ENCODE peak calls at places on chromosomes 1 and 21, in six cellular contexts. One of them, this sample, is unnamed. For H3K27me3, the result is how much of the 10 kb centered on the place peaks cover.

GRCh38 chr21:45410151-45410864 is 5.3 kb downstream of the COL18A1 start:
- DNase-seq in GM23248: no peak
- DNase-seq in hepatocyte: no peak
- DNase-seq in fibroblast of lung: no peak
- DNase-seq in PC-3: no peak
- DNase-seq in astrocyte: no peak
- DNase-seq in this sample: no peak

GRCh38 chr1:77925536-77925935 is 37.1 kb downstream of the NEXN start:
- DNase-seq in GM23248: peak
- DNase-seq in hepatocyte: no peak
- DNase-seq in fibroblast of lung: peak
- DNase-seq in PC-3: no peak
- DNase-seq in astrocyte: peak
- DNase-seq in this sample: no peak

GRCh38 chr1:47725732-47726495 is 271.3 kb downstream of the TRABD2B start:
- DNase-seq in GM23248: peak
- DNase-seq in hepatocyte: peak
- DNase-seq in fibroblast of lung: peak
- DNase-seq in PC-3: peak
- DNase-seq in astrocyte: peak
- DNase-seq in this sample: peak

GRCh38 chr1:221794079-221794670 is 52.3 kb upstream of the DUSP10 start:
- DNase-seq in GM23248: peak
- DNase-seq in hepatocyte: no peak
- DNase-seq in fibroblast of lung: peak
- DNase-seq in PC-3: no peak
- DNase-seq in astrocyte: peak
- DNase-seq in this sample: no peak

GRCh38 chr1:54275349-54275748 is 75.4 kb downstream of the MRPL37 start:
- DNase-seq in GM23248: peak
- DNase-seq in hepatocyte: no peak
- DNase-seq in fibroblast of lung: peak
- DNase-seq in PC-3: peak
- DNase-seq in astrocyte: peak
- DNase-seq in this sample: no peak

GRCh38 chr1:89607888-89608626 is 24.9 kb upstream of the LRRC8C start:
- DNase-seq in GM23248: peak
- DNase-seq in hepatocyte: no peak
- DNase-seq in fibroblast of lung: peak
- DNase-seq in PC-3: no peak
- DNase-seq in astrocyte: peak
- DNase-seq in this sample: no peak

GRCh38 chr1:41891403-41891896 is 27.3 kb downstream of the HIVEP3 start:
- DNase-seq in GM23248: peak
- DNase-seq in hepatocyte: no peak
- DNase-seq in fibroblast of lung: peak
- DNase-seq in PC-3: no peak
- DNase-seq in astrocyte: no peak
- DNase-seq in this sample: peak

GRCh38 chr1:79848316-79848715 is 841.8 kb upstream of the ADGRL4 start:
- DNase-seq in GM23248: no peak
- DNase-seq in hepatocyte: no peak
- DNase-seq in fibroblast of lung: no peak
- DNase-seq in PC-3: peak
- DNase-seq in astrocyte: no peak
- DNase-seq in this sample: no peak

GRCh38 chr1:236394905-236395779 is 1.1 kb downstream of the EDARADD start:
- DNase-seq in GM23248: peak
- DNase-seq in hepatocyte: peak
- DNase-seq in fibroblast of lung: peak
- DNase-seq in PC-3: peak
- DNase-seq in astrocyte: peak
- DNase-seq in this sample: peak

GRCh38 chr21:31136891-31137290 is 98.6 kb upstream of the KRTAP19-8 start:
- DNase-seq in GM23248: peak
- DNase-seq in hepatocyte: peak
- DNase-seq in fibroblast of lung: peak
- DNase-seq in PC-3: no peak
- DNase-seq in astrocyte: peak
- DNase-seq in this sample: no peak

GRCh38 chr1:24126023-24126671 is 14.2 kb upstream of the MYOM3 start:
- DNase-seq in GM23248: peak
- DNase-seq in hepatocyte: no peak
- DNase-seq in fibroblast of lung: no peak
- DNase-seq in PC-3: no peak
- DNase-seq in astrocyte: no peak
- DNase-seq in this sample: no peak

GRCh38 chr1:4603317-4604110 is 50.9 kb upstream of the AJAP1 start:
- DNase-seq in GM23248: no peak
- DNase-seq in hepatocyte: no peak
- DNase-seq in fibroblast of lung: no peak
- DNase-seq in PC-3: peak
- DNase-seq in astrocyte: no peak
- DNase-seq in this sample: no peak

GRCh38 chr1:228902781-228903572 is 167.7 kb downstream of the RHOU start:
- DNase-seq in GM23248: peak
- DNase-seq in hepatocyte: peak
- DNase-seq in fibroblast of lung: peak
- DNase-seq in PC-3: peak
- DNase-seq in astrocyte: peak
- DNase-seq in this sample: no peak

GRCh38 chr1:2312589-2313301 is 78.6 kb downstream of the MORN1 start:
- DNase-seq in GM23248: peak
- DNase-seq in hepatocyte: no peak
- DNase-seq in fibroblast of lung: no peak
- DNase-seq in PC-3: no peak
- DNase-seq in astrocyte: no peak
- DNase-seq in this sample: no peak

GRCh38 chr1:236526079-236526478 is 2.3 kb downstream of the LGALS8 start:
- DNase-seq in GM23248: no peak
- DNase-seq in hepatocyte: no peak
- DNase-seq in fibroblast of lung: no peak
- DNase-seq in PC-3: no peak
- DNase-seq in astrocyte: no peak
- DNase-seq in this sample: no peak

GRCh38 chr1:29708381-29708780 is 472.1 kb downstream of the PTPRU start:
- DNase-seq in GM23248: peak
- DNase-seq in hepatocyte: no peak
- DNase-seq in fibroblast of lung: no peak
- DNase-seq in PC-3: peak
- DNase-seq in astrocyte: no peak
- DNase-seq in this sample: no peak

GRCh38 chr1:92118826-92119225 is 38.7 kb downstream of the BTBD8 start:
- DNase-seq in GM23248: peak
- DNase-seq in hepatocyte: no peak
- DNase-seq in fibroblast of lung: no peak
- DNase-seq in PC-3: peak
- DNase-seq in astrocyte: peak
- DNase-seq in this sample: no peak

GRCh38 chr21:28337319-28337718 is 655.4 kb downstream of the LTN1 start:
- DNase-seq in GM23248: peak
- DNase-seq in hepatocyte: peak
- DNase-seq in fibroblast of lung: peak
- DNase-seq in PC-3: peak
- DNase-seq in astrocyte: peak
- DNase-seq in this sample: peak

GRCh38 chr1:160888926-160889325 is 3.9 kb upstream of the ITLN1 start:
- DNase-seq in GM23248: no peak
- DNase-seq in hepatocyte: no peak
- DNase-seq in fibroblast of lung: no peak
- DNase-seq in PC-3: peak
- DNase-seq in astrocyte: no peak
- DNase-seq in this sample: no peak

GRCh38 chr1:91549041-91549735 is 48.5 kb downstream of the CDC7 start:
- DNase-seq in GM23248: no peak
- DNase-seq in hepatocyte: no peak
- DNase-seq in fibroblast of lung: no peak
- DNase-seq in PC-3: no peak
- DNase-seq in astrocyte: no peak
- DNase-seq in this sample: no peak

GRCh38 chr1:207309775-207310273 is 11.7 kb upstream of the CD55 start:
- DNase-seq in GM23248: peak
- DNase-seq in hepatocyte: peak
- DNase-seq in fibroblast of lung: peak
- DNase-seq in PC-3: peak
- DNase-seq in astrocyte: peak
- DNase-seq in this sample: no peak

GRCh38 chr1:201213926-201214325 is 23.3 kb downstream of the IGFN1 start:
- DNase-seq in GM23248: no peak
- DNase-seq in hepatocyte: no peak
- DNase-seq in fibroblast of lung: no peak
- DNase-seq in PC-3: no peak
- DNase-seq in astrocyte: no peak
- DNase-seq in this sample: no peak

GRCh38 chr1:230009611-230010313 is 57.3 kb upstream of the GALNT2 start:
- DNase-seq in GM23248: no peak
- DNase-seq in hepatocyte: no peak
- DNase-seq in fibroblast of lung: no peak
- DNase-seq in PC-3: no peak
- DNase-seq in astrocyte: no peak
- DNase-seq in this sample: no peak

GRCh38 chr1:113652773-113653172 is 106.5 kb downstream of the PHTF1 start:
- DNase-seq in GM23248: peak
- DNase-seq in hepatocyte: no peak
- DNase-seq in fibroblast of lung: no peak
- DNase-seq in PC-3: peak
- DNase-seq in astrocyte: no peak
- DNase-seq in this sample: no peak

GRCh38 chr1:50271968-50272578 is 151.2 kb downstream of the DMRTA2 start:
- DNase-seq in GM23248: peak
- DNase-seq in hepatocyte: peak
- DNase-seq in fibroblast of lung: no peak
- DNase-seq in PC-3: peak
- DNase-seq in astrocyte: no peak
- DNase-seq in this sample: peak

GRCh38 chr1:245085508-245086095 is 69.2 kb upstream of the KIF26B start:
- DNase-seq in GM23248: peak
- DNase-seq in hepatocyte: peak
- DNase-seq in fibroblast of lung: peak
- DNase-seq in PC-3: peak
- DNase-seq in astrocyte: peak
- DNase-seq in this sample: no peak

GRCh38 chr1:112359961-112360767 is 35.9 kb upstream of the CTTNBP2NL start:
- DNase-seq in GM23248: peak
- DNase-seq in hepatocyte: peak
- DNase-seq in fibroblast of lung: peak
- DNase-seq in PC-3: no peak
- DNase-seq in astrocyte: peak
- DNase-seq in this sample: peak
- H3K4me3 ChIP-seq in GM23248: peak
- H3K4me3 ChIP-seq in hepatocyte: no peak
- H3K4me3 ChIP-seq in fibroblast of lung: peak
- H3K4me3 ChIP-seq in PC-3: no peak
- H3K4me3 ChIP-seq in astrocyte: no peak
- H3K4me3 ChIP-seq in this sample: no peak

GRCh38 chr1:197911172-197911856 is 5.9 kb upstream of the LHX9 start:
- DNase-seq in GM23248: peak
- DNase-seq in hepatocyte: no peak
- DNase-seq in fibroblast of lung: no peak
- DNase-seq in PC-3: no peak
- DNase-seq in astrocyte: no peak
- DNase-seq in this sample: peak
- TF ChIP-seq EZH2 in GM23248: peak
- TF ChIP-seq EZH2 in hepatocyte: peak
- TF ChIP-seq EZH2 in fibroblast of lung: peak
- TF ChIP-seq EZH2 in PC-3: no peak
- TF ChIP-seq EZH2 in astrocyte: peak
- TF ChIP-seq EZH2 in this sample: peak

GRCh38 chr1:36322085-36322785 is 1.2 kb downstream of the EVA1B start:
- DNase-seq in GM23248: peak
- DNase-seq in hepatocyte: no peak
- DNase-seq in fibroblast of lung: peak
- DNase-seq in PC-3: no peak
- DNase-seq in astrocyte: no peak
- DNase-seq in this sample: peak

GRCh38 chr1:36321119-36321951 is 2.1 kb downstream of the EVA1B start:
- DNase-seq in GM23248: peak
- DNase-seq in hepatocyte: peak
- DNase-seq in fibroblast of lung: peak
- DNase-seq in PC-3: no peak
- DNase-seq in astrocyte: peak
- DNase-seq in this sample: peak

GRCh38 chr1:36320767-36321118 is 2.7 kb downstream of the EVA1B start:
- DNase-seq in GM23248: no peak
- DNase-seq in hepatocyte: no peak
- DNase-seq in fibroblast of lung: no peak
- DNase-seq in PC-3: no peak
- DNase-seq in astrocyte: no peak
- DNase-seq in this sample: no peak

GRCh38 chr1:36322786-36323635 is 434 bp downstream of the EVA1B start:
- DNase-seq in GM23248: peak
- DNase-seq in hepatocyte: peak
- DNase-seq in fibroblast of lung: peak
- DNase-seq in PC-3: no peak
- DNase-seq in astrocyte: peak
- DNase-seq in this sample: peak

DNA sequence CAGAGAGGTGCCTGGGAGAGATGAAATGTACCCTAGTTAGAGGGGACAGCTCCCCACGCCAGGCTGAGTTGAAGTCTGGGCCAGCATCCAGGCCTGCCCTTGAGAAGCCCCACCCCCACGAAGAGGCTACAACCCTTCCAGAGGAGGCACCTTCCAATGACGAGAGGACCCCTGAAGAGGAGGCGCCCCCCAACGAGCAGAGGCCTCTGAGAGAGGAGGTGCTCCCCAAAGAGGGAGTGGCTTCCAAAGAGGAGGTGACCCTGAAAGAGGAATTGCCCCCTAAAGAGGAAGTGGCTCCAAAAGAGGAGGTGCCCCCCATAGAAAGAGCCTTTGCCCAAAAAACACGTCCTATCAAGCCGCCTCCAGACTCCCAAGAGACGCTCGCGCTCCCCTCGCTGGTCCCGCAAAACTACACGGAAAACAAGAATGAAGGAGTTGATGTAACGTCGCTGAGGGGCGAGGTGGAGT is 3.1 kb downstream of the EVA1B start:
- DNase-seq in GM23248: peak
- DNase-seq in hepatocyte: no peak
- DNase-seq in fibroblast of lung: no peak
- DNase-seq in PC-3: no peak
- DNase-seq in astrocyte: no peak
- DNase-seq in this sample: peak
- H3K27me3 ChIP-seq in GM23248: under half
- H3K27me3 ChIP-seq in hepatocyte: under half
- H3K27me3 ChIP-seq in fibroblast of lung: under half
- H3K27me3 ChIP-seq in PC-3: under half
- H3K27me3 ChIP-seq in astrocyte: under half
- H3K27me3 ChIP-seq in this sample: half or more

GRCh38 chr1:43269627-43270375 is at the start of gene TMEM125:
- DNase-seq in GM23248: no peak
- DNase-seq in hepatocyte: no peak
- DNase-seq in fibroblast of lung: no peak
- DNase-seq in PC-3: peak
- DNase-seq in astrocyte: no peak
- DNase-seq in this sample: no peak
- H3K4me3 ChIP-seq in GM23248: no peak
- H3K4me3 ChIP-seq in hepatocyte: peak
- H3K4me3 ChIP-seq in fibroblast of lung: no peak
- H3K4me3 ChIP-seq in PC-3: peak
- H3K4me3 ChIP-seq in astrocyte: peak
- H3K4me3 ChIP-seq in this sample: peak